ENCODE peak calls at places on chromosomes 6 and 20, in six cellular contexts. N, U, C, I, P and W are unnamed samples.

GRCh38 chr20:32004963-32005362 is 5.3 kb upstream of the CCM2L start:
- DNase-seq in N (no peak), P (no peak), C (no peak), U (peak), I (no peak), W (peak)

GRCh38 chr6:163940705-163941470 is 526.4 kb downstream of the QKI start:
- DNase-seq in P (no peak), I (no peak), N (no peak), C (no peak), U (peak), W (no peak)

GRCh38 chr6:140731741-140732140 is 1357.3 kb upstream of the CITED2 start:
- DNase-seq in I (no peak), C (no peak), P (no peak), N (no peak), U (no peak), W (no peak)

GRCh38 chr6:159985296-159985940 is 16.5 kb downstream of the IGF2R start:
- DNase-seq in I (no peak), P (no peak), N (no peak), U (peak), C (no peak), W (no peak)

GRCh38 chr6:166815629-166816028 is 140.7 kb downstream of the RNASET2 start:
- DNase-seq in I (no peak), U (no peak), C (no peak), P (no peak), N (no peak), W (no peak)

GRCh38 chr20:49543858-49544437 is 24.0 kb downstream of the PTGIS start:
- DNase-seq in U (no peak), N (no peak), P (no peak), I (no peak), C (no peak), W (no peak)

GRCh38 chr6:170221753-170222400 is 69.0 kb downstream of the DLL1 start:
- DNase-seq in N (no peak), I (no peak), C (no peak), U (no peak), P (no peak), W (no peak)

GRCh38 chr20:54043044-54043967 is 27.1 kb downstream of the BCAS1 start:
- DNase-seq in N (no peak), C (no peak), I (no peak), P (no peak), U (peak), W (no peak)

GRCh38 chr6:44451803-44452690 is 64.5 kb downstream of the CDC5L start:
- DNase-seq in C (no peak), N (no peak), U (peak), P (no peak), I (no peak), W (no peak)

GRCh38 chr6:3549314-3549940 is 92.6 kb upstream of the SLC22A23 start:
- DNase-seq in U (peak), C (no peak), I (no peak), P (no peak), N (no peak), W (no peak)

GRCh38 chr20:45518282-45518681 is 2.9 kb upstream of the SPINT3 start:
- DNase-seq in U (peak), I (no peak), P (no peak), C (no peak), N (no peak), W (no peak)

GRCh38 chr20:54255157-54255556 is 47.3 kb downstream of the PFDN4 start:
- DNase-seq in C (no peak), P (peak), I (no peak), U (peak), N (no peak), W (peak)

GRCh38 chr6:111129003-111129402 is 41.7 kb downstream of the SLC16A10 start:
- DNase-seq in I (peak), C (no peak), N (no peak), U (peak), P (no peak), W (no peak)

GRCh38 chr20:45911486-45912343 is at the start of gene PLTP:
- DNase-seq in N (peak), P (no peak), I (no peak), C (peak), U (peak), W (peak)

GRCh38 chr6:150865406-150866146 is at the start of gene MTHFD1L:
- DNase-seq in U (peak), P (peak), C (peak), I (peak), N (peak), W (peak)

GRCh38 chr6:18183736-18184135 is 28.5 kb downstream of the KDM1B start:
- DNase-seq in C (no peak), U (no peak), P (no peak), N (no peak), I (no peak), W (no peak)

GRCh38 chr6:44831002-44831610 is 443.6 kb downstream of the CDC5L start:
- DNase-seq in U (no peak), N (no peak), I (no peak), C (no peak), P (no peak), W (peak)

GRCh38 chr6:105746539-105746938 is 339.6 kb upstream of the PRDM1 start:
- DNase-seq in N (no peak), C (no peak), I (no peak), U (no peak), P (no peak), W (no peak)

GRCh38 chr6:74087898-74088297 is 391.9 kb downstream of the CD109 start:
- DNase-seq in P (peak), I (no peak), C (no peak), U (peak), N (no peak), W (no peak)

GRCh38 chr6:41224800-41225199 is 3.3 kb upstream of the TREML4 start:
- DNase-seq in C (no peak), I (no peak), U (no peak), P (no peak), N (no peak), W (no peak)

GRCh38 chr6:39312912-39313525 is 1.2 kb downstream of the KCNK17 start:
- DNase-seq in C (no peak), I (no peak), P (no peak), N (peak), U (no peak), W (no peak)

GRCh38 chr6:144064831-144065668 is 30.3 kb downstream of the SF3B5 start:
- DNase-seq in I (no peak), U (no peak), C (peak), N (no peak), P (no peak), W (no peak)

GRCh38 chr20:11919046-11919445 is 1.4 kb downstream of the BTBD3 start:
- DNase-seq in I (no peak), C (no peak), U (no peak), P (no peak), N (peak), W (no peak)

DNA sequence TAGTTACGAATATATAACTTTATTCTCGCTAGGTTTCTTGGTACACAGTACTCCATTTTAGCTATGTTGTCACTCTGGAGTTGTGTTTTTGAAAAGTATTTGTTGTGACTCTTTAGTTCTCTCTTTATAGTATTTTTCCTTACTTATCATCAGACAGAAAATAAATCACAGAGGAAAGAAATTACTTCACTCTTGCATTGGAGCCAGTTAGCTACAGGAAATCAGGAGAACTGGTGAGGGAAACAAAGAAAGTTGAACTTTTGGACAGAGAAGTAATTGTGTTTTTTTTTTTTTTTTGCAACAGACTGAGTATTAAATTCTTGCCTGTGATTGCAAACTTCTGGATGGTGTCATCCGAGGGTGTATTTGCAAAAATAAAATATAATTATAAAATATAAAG is 34.0 kb downstream of the DSE start:
- DNase-seq in I (no peak), N (no peak), U (peak), P (no peak), C (no peak), W (no peak)
- TF ChIP-seq CTCF in I (no peak), N (no peak), U (no peak), P (no peak), C (no peak), W (no peak)

GRCh38 chr20:63782051-63782471 is 42.5 kb downstream of the SLC2A4RG start:
- DNase-seq in C (peak), U (no peak), P (no peak), N (no peak), I (no peak), W (no peak)
- TF ChIP-seq CTCF in C (peak), U (no peak), P (no peak), N (no peak), I (no peak), W (peak)

GRCh38 chr6:101650402-101651100 is 257.0 kb downstream of the GRIK2 start:
- DNase-seq in N (no peak), I (no peak), P (no peak), U (no peak), C (no peak), W (no peak)

GRCh38 chr6:101640131-101640530 is 246.6 kb downstream of the GRIK2 start:
- DNase-seq in C (no peak), N (no peak), U (no peak), P (no peak), I (no peak), W (no peak)

GRCh38 chr6:101645770-101646169 is 252.3 kb downstream of the GRIK2 start:
- DNase-seq in P (no peak), C (no peak), I (no peak), N (no peak), U (no peak), W (no peak)
- TF ChIP-seq CTCF in P (peak), C (no peak), I (no peak), N (no peak), U (peak), W (peak)

GRCh38 chr6:137246164-137246563 is 27.0 kb upstream of the IFNGR1 start:
- DNase-seq in N (no peak), C (no peak), U (no peak), P (no peak), I (no peak), W (no peak)
- TF ChIP-seq CTCF in N (no peak), C (no peak), U (no peak), P (no peak), I (no peak), W (no peak)